ENCODE peak calls at places on chromosomes 12 and 14, in four cellular contexts. X is tibial artery, D is cardiac muscle cell, P is psoas muscle. Q is an unnamed sample.

GRCh38 chr12:25195056-25195971 is at the start of the genes DNAI7 and ETFRF1:
- DNase-seq in X (peak; percentile 98), D (peak; percentile 97), P (peak; percentile 99), Q (peak; percentile 99)

GRCh38 chr14:52043690-52044089 is 25.2 kb downstream of the NID2 start:
- DNase-seq in X (no peak), D (peak; percentile 53), P (no peak), Q (peak; percentile 36)

GRCh38 chr12:8946733-8947132 is 2.7 kb downstream of the M6PR start:
- DNase-seq in X (no peak), D (no peak), P (no peak), Q (no peak)

GRCh38 chr14:101903111-101903561 is 61.2 kb upstream of the DYNC1H1 start:
- DNase-seq in X (no peak), D (no peak), P (peak; percentile 88), Q (no peak)

GRCh38 chr14:51636109-51636508 is 15.6 kb upstream of the FRMD6 start:
- DNase-seq in X (no peak), D (no peak), P (no peak), Q (no peak)

GRCh38 chr14:103284574-103285467 is 49.2 kb upstream of the EIF5 start:
- DNase-seq in X (no peak), D (peak; percentile 41), P (no peak), Q (no peak)

GRCh38 chr12:130579231-130579630 is 136.9 kb downstream of the RIMBP2 start:
- DNase-seq in X (no peak), D (no peak), P (no peak), Q (no peak)

GRCh38 chr12:1728824-1729223 is 38.0 kb downstream of the ADIPOR2 start:
- DNase-seq in X (no peak), D (no peak), P (no peak), Q (no peak)

GRCh38 chr12:6092784-6093722 is 31.4 kb downstream of the VWF start:
- DNase-seq in X (peak; percentile 54), D (peak; percentile 84), P (peak; percentile 69), Q (peak; percentile 94)

GRCh38 chr12:109864916-109865315 is 15.4 kb downstream of the GLTP start:
- DNase-seq in X (no peak), D (no peak), P (no peak), Q (peak; percentile 26)

GRCh38 chr12:10098762-10099161 is at the start of gene CLEC1A:
- DNase-seq in X (peak; percentile 24), D (no peak), P (no peak), Q (no peak)
- H3K36me3 ChIP-seq in X (no peaks in the 10 kb centered on the region), D (no peaks in the 10 kb centered on the region), P (no peaks in the 10 kb centered on the region), Q (no peaks in the 10 kb centered on the region)

DNA sequence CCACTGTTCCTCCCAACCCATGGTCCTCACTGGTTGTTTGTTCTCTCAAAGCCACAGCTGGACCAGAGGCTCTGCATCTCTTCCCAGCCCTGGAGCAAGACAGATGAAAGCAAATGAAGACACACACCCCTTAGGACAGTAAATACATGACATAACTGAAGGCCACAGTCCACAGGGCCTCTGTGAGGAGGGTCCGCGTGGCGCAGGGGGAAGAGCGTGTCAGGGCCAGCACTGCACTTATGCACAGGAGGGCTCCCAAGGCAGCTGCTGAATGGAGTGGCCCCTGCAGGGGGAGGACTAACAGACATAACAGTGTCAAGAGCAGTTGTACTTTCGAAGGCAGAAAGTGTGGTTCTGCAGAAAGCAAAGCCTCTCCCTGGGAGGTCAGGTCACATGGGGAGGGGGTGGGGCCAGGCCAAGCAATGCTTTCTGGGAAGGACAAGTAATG is 79.9 kb downstream of the CHGA start:
- DNase-seq in X (no peak), D (peak; percentile 9), P (no peak), Q (no peak)
- H3K4me1 ChIP-seq in X (peaks cover 15% of the 10 kb centered on the region), D (peaks cover 6% of the 10 kb centered on the region), P (peaks cover 12% of the 10 kb centered on the region), Q (peaks cover 29% of the 10 kb centered on the region)

DNA sequence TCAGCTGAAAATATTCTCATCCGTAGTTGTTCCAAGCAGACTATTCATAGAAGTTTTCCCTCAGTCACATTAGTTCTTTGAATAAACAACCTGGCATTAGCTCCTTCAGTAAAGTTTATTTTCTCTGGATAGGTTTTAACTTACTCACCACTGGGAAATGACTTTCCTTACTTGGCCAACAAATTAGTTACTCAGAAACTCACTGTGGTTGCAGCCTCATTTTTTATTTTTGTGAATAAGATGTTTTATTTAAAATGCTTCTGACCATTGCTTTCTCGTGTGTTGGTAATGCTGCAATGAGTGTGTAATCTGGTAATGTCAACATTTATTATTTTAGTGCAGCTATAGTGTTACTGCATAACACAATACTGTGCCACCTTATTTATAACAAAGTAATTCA is 74.8 kb downstream of the NOVA1 start:
- DNase-seq in X (no peak), D (peak; percentile 6), P (no peak), Q (no peak)
- H3K9me3 ChIP-seq in X (no peaks in the 10 kb centered on the region), D (no peaks in the 10 kb centered on the region), P (no peaks in the 10 kb centered on the region), Q (no peaks in the 10 kb centered on the region)

DNA sequence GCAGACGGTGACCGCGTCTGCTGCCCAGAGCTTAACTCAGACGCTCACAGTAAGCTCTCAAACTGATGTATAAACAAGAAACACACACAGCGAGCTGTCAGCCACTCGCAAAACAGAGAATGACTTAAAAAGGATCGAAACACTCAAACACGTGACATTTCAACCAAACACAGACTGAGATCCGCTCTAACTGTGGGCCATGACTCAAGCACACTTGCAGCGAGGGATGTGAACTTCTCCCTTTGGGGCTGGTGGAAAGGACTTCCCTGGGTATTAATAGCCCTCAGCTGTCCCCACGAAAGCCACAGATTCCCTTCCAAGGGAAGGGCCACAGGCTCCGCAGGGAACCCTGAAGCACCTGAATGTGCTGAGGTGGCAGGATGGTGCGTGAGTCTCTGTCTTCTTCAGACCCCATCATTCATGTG is 29.1 kb downstream of the CCDC88C start:
- DNase-seq in X (no peak), D (no peak), P (peak; percentile 13), Q (no peak)
- H3K36me3 ChIP-seq in X (no peaks in the 10 kb centered on the region), D (no peaks in the 10 kb centered on the region), P (no peaks in the 10 kb centered on the region), Q (no peaks in the 10 kb centered on the region)

DNA sequence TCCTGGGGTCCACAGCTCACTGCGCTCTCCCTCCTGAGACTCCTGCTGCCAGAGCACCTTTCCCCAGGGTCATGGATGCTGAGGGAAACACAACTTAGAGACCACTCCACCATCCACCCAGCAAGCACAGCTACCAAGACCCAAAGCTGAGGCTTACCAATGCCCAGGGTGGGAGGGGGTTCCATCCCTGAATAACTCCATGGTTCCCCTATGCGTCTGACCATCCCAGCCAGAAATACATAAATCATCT is 36.3 kb downstream of the DAD1 start:
- DNase-seq in X (no peak), D (no peak), P (no peak), Q (no peak)
- H3K4me1 ChIP-seq in X (no peaks in the 10 kb centered on the region), D (no peaks in the 10 kb centered on the region), P (peaks cover 12% of the 10 kb centered on the region), Q (peaks cover 85% of the 10 kb centered on the region)

GRCh38 chr12:133038310-133038709 is 1.0 kb downstream of the ZNF84 start:
- DNase-seq in X (no peak), D (no peak), P (no peak), Q (no peak)
- H3K9me3 ChIP-seq in X (peaks cover 71% of the 10 kb centered on the region), D (peaks cover 4% of the 10 kb centered on the region), P (peaks cover 72% of the 10 kb centered on the region), Q (peaks cover 26% of the 10 kb centered on the region)

GRCh38 chr12:124949066-124949465 is 34.6 kb upstream of the UBC start:
- DNase-seq in X (no peak), D (no peak), P (no peak), Q (no peak)
- H3K36me3 ChIP-seq in X (peaks cover 89% of the 10 kb centered on the region), D (no peaks in the 10 kb centered on the region), P (peaks cover 90% of the 10 kb centered on the region), Q (peaks cover 44% of the 10 kb centered on the region)

GRCh38 chr14:97640031-97640430 is 842.8 kb downstream of the VRK1 start:
- DNase-seq in X (no peak), D (no peak), P (no peak), Q (no peak)

GRCh38 chr14:97638864-97639263 is 841.7 kb downstream of the VRK1 start:
- DNase-seq in X (no peak), D (no peak), P (no peak), Q (no peak)

DNA sequence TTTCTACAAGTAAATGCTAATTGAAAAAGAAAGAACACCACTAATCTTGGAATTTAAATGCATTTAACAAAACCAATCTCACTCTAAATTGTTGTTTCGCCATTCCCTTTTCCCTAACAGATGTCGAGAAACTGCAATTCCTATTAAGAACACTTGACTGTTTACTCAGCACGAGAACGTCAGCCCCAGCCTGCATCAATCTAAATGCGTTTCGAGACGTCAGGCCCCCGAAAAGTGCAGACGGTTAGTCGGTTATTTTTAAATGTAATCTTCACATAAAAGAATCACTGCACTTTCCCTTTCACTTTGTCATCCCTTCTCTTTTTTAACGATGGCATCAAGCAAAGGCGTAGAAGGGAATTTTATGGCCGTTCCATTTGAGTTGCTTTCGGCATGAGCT is 837.6 kb downstream of the VRK1 start:
- DNase-seq in X (no peak), D (no peak), P (no peak), Q (no peak)
- H3K4me1 ChIP-seq in X (no peaks in the 10 kb centered on the region), D (no peaks in the 10 kb centered on the region), P (no peaks in the 10 kb centered on the region), Q (no peaks in the 10 kb centered on the region)

DNA sequence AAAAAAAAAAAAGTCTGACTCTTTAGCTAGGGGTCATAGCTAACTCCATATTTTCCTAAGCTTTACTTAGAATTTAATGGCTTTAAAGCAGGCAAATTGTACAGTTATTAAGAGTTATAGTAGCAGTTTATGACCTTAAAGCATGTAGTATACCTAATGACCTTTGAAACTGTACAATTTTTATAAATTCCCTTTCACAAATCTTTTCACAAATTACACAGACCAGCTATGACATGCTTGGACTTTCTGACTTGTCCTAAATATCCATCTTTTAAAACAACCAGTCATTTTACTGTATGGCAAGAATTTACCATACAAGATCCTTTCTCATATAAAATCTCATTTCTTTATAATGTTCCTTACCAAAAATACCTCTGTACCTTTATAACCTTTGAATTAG is 74.8 kb downstream of the C14orf132 start:
- DNase-seq in X (no peak), D (no peak), P (no peak), Q (no peak)
- H3K9me3 ChIP-seq in X (no peaks in the 10 kb centered on the region), D (peaks cover 3% of the 10 kb centered on the region), P (no peaks in the 10 kb centered on the region), Q (peaks cover 3% of the 10 kb centered on the region)